ENCODE peak calls at places on chromosomes 6 and 20, in six cellular contexts. Z is colonic mucosa, I is aorta, S is neural progenitor cell, F is tibial artery, D is heart left ventricle. K is an unnamed sample. For H3K4me1, the result is how much of the 10 kb centered on the place peaks cover.

GRCh38 chr20:62422636-62423325 is 4.6 kb downstream of the RBBP8NL start:
- DNase-seq in D (no peak), F (no peak), I (no peak), S (no peak), Z (no peak), K (no peak)

GRCh38 chr6:113858067-113858604 is 991 bp downstream of the MARCKS start:
- DNase-seq in Z (peak), F (peak), S (peak), D (peak), I (no peak), K (peak)

GRCh38 chr6:94184666-94185464 is 765.5 kb upstream of the EPHA7 start:
- DNase-seq in I (no peak), D (no peak), S (no peak), F (no peak), Z (no peak), K (no peak)

GRCh38 chr6:96394727-96395126 is 126.9 kb upstream of the UFL1 start:
- DNase-seq in I (no peak), F (no peak), S (peak), Z (no peak), D (no peak), K (no peak)

GRCh38 chr6:113813207-113813606 is 43.9 kb upstream of the MARCKS start:
- DNase-seq in Z (no peak), S (no peak), F (no peak), D (no peak), I (no peak), K (no peak)

GRCh38 chr20:2817341-2817726 is 1.2 kb downstream of the TMEM239 start:
- DNase-seq in S (no peak), Z (no peak), D (no peak), F (no peak), I (no peak), K (peak)

GRCh38 chr6:150189176-150189575 is 46.3 kb downstream of the PPP1R14C start:
- DNase-seq in I (no peak), F (no peak), D (no peak), S (no peak), Z (peak), K (no peak)

GRCh38 chr6:80523531-80523970 is 417.1 kb downstream of the BCKDHB start:
- DNase-seq in S (peak), F (no peak), D (peak), I (no peak), Z (no peak), K (peak)

GRCh38 chr6:53483423-53484353 is 61.2 kb downstream of the GCLC start:
- DNase-seq in I (no peak), S (no peak), Z (peak), D (peak), F (no peak), K (peak)

GRCh38 chr6:53134601-53135235 is 13.9 kb downstream of the GCM1 start:
- DNase-seq in I (no peak), D (no peak), F (no peak), S (no peak), Z (no peak), K (no peak)

GRCh38 chr20:62531046-62531838 is 55.4 kb upstream of the GATA5 start:
- DNase-seq in F (no peak), D (no peak), Z (no peak), S (no peak), I (no peak), K (no peak)

GRCh38 chr6:153949606-153950005 is 89.4 kb upstream of the OPRM1 start:
- DNase-seq in Z (no peak), S (no peak), I (no peak), D (no peak), F (no peak), K (no peak)

GRCh38 chr6:16770701-16771569 is 9.7 kb upstream of the ATXN1 start:
- DNase-seq in F (peak), I (peak), S (peak), D (peak), Z (peak), K (peak)

GRCh38 chr20:33021879-33022732 is 9.3 kb upstream of the BPIFB6 start:
- DNase-seq in I (no peak), Z (no peak), D (no peak), S (no peak), F (no peak), K (no peak)

GRCh38 chr6:53103993-53104675 is 38.9 kb downstream of the FBXO9 start:
- DNase-seq in S (peak), I (no peak), Z (no peak), D (no peak), F (no peak), K (no peak)

GRCh38 chr6:15227827-15228318 is 18.0 kb upstream of the JARID2 start:
- DNase-seq in I (no peak), S (no peak), F (no peak), Z (no peak), D (no peak), K (no peak)

GRCh38 chr6:16064687-16065086 is 64.2 kb upstream of the MYLIP start:
- DNase-seq in Z (no peak), S (peak), F (no peak), D (no peak), I (no peak), K (no peak)

GRCh38 chr6:128158496-128158895 is 257.6 kb upstream of the THEMIS start:
- DNase-seq in Z (no peak), F (no peak), I (no peak), D (no peak), S (no peak), K (no peak)

GRCh38 chr6:150371356-150371755 is 2.5 kb downstream of the IYD start:
- DNase-seq in F (no peak), S (no peak), I (no peak), Z (no peak), D (no peak), K (no peak)

GRCh38 chr6:45387236-45387635 is 9.5 kb upstream of the SUPT3H start:
- DNase-seq in I (no peak), F (no peak), S (no peak), D (no peak), Z (no peak), K (no peak)

GRCh38 chr6:166559662-166560061 is 26.8 kb downstream of the RAMACL start:
- DNase-seq in S (no peak), D (no peak), Z (no peak), F (no peak), I (no peak), K (no peak)

GRCh38 chr6:166560222-166560621 is 26.3 kb downstream of the RAMACL start:
- DNase-seq in D (no peak), I (no peak), Z (no peak), F (no peak), S (no peak), K (no peak)

GRCh38 chr6:166556871-166557322 is 29.6 kb downstream of the RAMACL start:
- DNase-seq in I (peak), D (peak), Z (peak), F (peak), S (peak), K (peak)

GRCh38 chr6:166559211-166559610 is 27.3 kb downstream of the RAMACL start:
- DNase-seq in Z (no peak), F (no peak), S (no peak), I (no peak), D (no peak), K (no peak)

DNA sequence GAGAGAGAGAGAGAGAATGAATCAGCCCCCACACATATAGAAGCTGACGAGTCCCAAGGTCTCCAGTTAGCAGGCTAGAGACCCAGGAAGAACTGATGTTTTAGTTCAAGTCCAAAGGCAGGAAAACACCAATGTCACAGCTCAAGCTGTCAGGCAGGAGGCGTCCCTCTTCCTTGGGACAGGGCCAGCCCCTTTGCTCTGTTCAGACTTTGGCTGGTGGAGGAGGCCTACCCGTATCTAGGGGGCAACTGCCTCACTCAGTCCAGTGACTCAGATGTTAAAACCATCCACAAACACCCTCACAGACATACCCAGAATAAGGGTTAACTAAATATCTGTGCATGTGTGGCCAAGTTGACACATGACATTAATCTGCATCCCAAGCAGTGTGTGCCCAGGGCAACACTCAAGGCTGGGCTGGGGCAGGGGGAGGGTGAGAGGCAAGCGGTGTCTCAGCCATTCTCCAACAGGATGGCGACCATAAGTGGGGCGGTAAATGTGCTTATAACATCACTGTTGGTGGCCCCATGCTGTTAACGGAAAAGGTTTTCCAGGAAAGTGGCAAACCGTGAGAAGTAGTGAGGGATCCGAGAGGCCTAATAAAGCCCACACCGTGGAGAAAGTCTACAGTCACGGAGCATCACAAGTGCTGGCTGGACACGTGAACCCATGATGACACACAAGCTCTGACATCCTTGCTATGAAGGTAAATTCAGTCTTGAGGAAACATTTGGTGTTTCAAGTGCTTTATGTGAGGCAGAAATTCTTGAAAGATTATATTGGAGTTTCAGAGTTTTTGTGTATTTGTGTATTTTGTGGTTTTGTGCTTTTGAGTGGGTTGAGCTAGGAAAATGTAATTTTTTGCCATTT is 28.1 kb downstream of the RAMACL start:
- DNase-seq in F (no peak), D (no peak), S (no peak), Z (no peak), I (no peak), K (no peak)
- H3K4me1 ChIP-seq in F (under half), D (under half), S (under half), Z (under half), I (under half), K (under half)

GRCh38 chr6:76790045-76790796 is 673.1 kb downstream of the HTR1B start:
- DNase-seq in S (no peak), I (no peak), F (no peak), Z (peak), D (no peak), K (no peak)

GRCh38 chr6:76790881-76791280 is 672.4 kb downstream of the HTR1B start:
- DNase-seq in I (no peak), F (no peak), S (no peak), Z (no peak), D (no peak), K (no peak)

GRCh38 chr6:76789580-76789979 is 673.7 kb downstream of the HTR1B start:
- DNase-seq in D (no peak), I (no peak), F (no peak), S (no peak), Z (no peak), K (no peak)

GRCh38 chr6:76788154-76788553 is 675.1 kb downstream of the HTR1B start:
- DNase-seq in Z (no peak), I (no peak), S (no peak), D (no peak), F (no peak), K (no peak)

DNA sequence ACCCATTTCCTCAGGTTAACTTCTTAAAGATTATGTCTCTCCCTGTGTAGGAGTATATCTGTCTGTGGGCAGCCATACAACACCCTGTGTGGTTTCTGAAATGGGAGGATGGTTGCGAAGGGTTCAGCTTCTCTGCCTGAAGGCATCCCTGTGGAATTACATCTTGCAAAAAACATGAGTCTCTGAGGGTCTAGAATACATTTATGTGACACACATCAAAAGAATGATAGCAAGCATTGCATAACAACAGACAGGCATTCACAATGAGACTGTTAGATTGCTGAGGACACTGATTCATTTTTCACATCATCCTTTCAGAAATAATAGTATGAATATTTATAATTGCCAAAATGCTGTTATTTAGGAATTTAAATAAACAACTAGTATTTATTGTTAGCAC is 670.9 kb downstream of the HTR1B start:
- DNase-seq in F (no peak), S (no peak), Z (no peak), I (no peak), D (no peak), K (no peak)
- H3K4me1 ChIP-seq in F (under half), S (under half), Z (under half), I (under half), D (under half), K (under half)

GRCh38 chr6:41560440-41561192 is 14.4 kb downstream of the FOXP4 start:
- DNase-seq in F (no peak), Z (peak), S (peak), I (no peak), D (peak), K (peak)

GRCh38 chr6:41561931-41562632 is 15.9 kb downstream of the FOXP4 start:
- DNase-seq in F (no peak), S (no peak), I (no peak), D (no peak), Z (no peak), K (no peak)

GRCh38 chr6:41562633-41562975 is 16.4 kb downstream of the FOXP4 start:
- DNase-seq in S (no peak), Z (no peak), F (no peak), D (no peak), I (no peak), K (no peak)

GRCh38 chr6:41559655-41560439 is 13.7 kb downstream of the FOXP4 start:
- DNase-seq in Z (no peak), I (no peak), S (no peak), D (no peak), F (no peak), K (no peak)

DNA sequence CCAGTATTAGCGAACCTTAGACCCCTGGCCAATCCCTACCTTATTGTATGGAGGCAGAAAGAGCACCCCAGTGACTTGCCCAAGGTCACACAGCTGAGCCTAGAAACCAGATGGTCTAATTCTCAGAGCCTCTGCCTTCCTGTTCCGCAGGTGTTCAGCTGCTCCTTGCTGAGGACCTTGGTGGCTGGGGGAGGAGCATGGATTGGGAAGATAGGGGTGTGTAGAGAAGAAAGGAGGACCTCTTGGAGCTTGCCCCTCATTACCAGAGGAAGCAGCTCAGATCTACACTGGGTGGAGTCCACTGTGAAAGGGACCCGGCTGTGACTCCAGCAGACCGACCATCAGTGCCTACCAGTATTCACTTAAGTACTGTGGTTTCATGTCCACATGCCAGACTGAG is 15.2 kb downstream of the FOXP4 start:
- DNase-seq in D (no peak), I (no peak), F (no peak), S (no peak), Z (no peak), K (no peak)
- H3K4me1 ChIP-seq in D (under half), I (under half), F (under half), S (under half), Z (under half), K (under half)

GRCh38 chr6:81762132-81762531 is 9.7 kb upstream of the TENT5A start:
- DNase-seq in S (no peak), D (no peak), Z (no peak), I (no peak), F (no peak), K (no peak)

GRCh38 chr6:81759782-81760181 is 7.3 kb upstream of the TENT5A start:
- DNase-seq in S (no peak), F (no peak), D (no peak), Z (no peak), I (no peak), K (no peak)

GRCh38 chr6:81763051-81763450 is 10.6 kb upstream of the TENT5A start:
- DNase-seq in I (no peak), F (no peak), S (no peak), D (no peak), Z (no peak), K (no peak)

GRCh38 chr6:81763968-81764367 is 11.5 kb upstream of the TENT5A start:
- DNase-seq in Z (no peak), D (no peak), F (no peak), I (no peak), S (no peak), K (no peak)

GRCh38 chr6:81761197-81761596 is 8.7 kb upstream of the TENT5A start:
- DNase-seq in F (no peak), S (no peak), D (no peak), Z (no peak), I (no peak), K (no peak)
- H3K4me1 ChIP-seq in F (under half), S (under half), D (under half), Z (under half), I (under half), K (under half)

GRCh38 chr6:35295036-35295435 is 2.6 kb upstream of the DEF6 start:
- DNase-seq in I (no peak), Z (no peak), S (no peak), D (no peak), F (peak), K (no peak)

GRCh38 chr6:35295521-35296315 is 1.9 kb upstream of the DEF6 start:
- DNase-seq in D (no peak), S (no peak), Z (no peak), F (peak), I (no peak), K (no peak)

GRCh38 chr6:35297541-35298481 is at the start of gene DEF6:
- DNase-seq in F (peak), S (peak), I (peak), D (peak), Z (peak), K (peak)

GRCh38 chr6:35298625-35299140 is 1.1 kb downstream of the DEF6 start:
- DNase-seq in S (no peak), Z (no peak), D (no peak), F (peak), I (no peak), K (no peak)

DNA sequence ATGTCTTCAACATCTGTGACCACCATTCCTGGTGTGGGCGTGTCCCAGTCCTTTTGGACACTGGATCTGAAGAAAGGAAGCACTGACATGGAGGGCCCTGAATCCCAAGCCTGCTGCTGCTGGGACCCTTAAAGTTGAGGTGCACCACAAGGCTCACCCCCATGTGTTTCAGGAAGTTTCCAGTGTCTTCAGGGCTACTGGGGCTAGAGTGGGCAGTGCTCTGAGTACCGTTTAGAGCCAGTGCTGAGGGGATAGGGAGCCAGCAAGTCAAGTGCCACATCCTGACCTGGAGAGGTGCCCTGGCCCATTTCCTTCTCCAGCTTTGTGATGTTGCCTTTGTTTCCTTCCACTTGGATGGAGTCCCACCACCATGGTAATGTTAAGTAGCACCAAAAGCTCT is 687 bp upstream of the DEF6 start:
- DNase-seq in D (no peak), S (no peak), Z (no peak), F (peak), I (no peak), K (no peak)
- H3K4me1 ChIP-seq in D (under half), S (under half), Z (under half), F (under half), I (under half), K (under half)

GRCh38 chr6:31162463-31163165 is 4.2 kb downstream of the TCF19 start:
- DNase-seq in S (no peak), I (peak), D (no peak), Z (no peak), F (no peak), K (no peak)
- H3K4me1 ChIP-seq in S (under half), I (under half), D (under half), Z (under half), F (under half), K (under half)